ENCODE peak calls at places on chromosomes 16 and 17, in ten cellular contexts. I is stomach, U is bronchial epithelial cell, T is astrocyte of the spinal cord, A is AG04450, K is AG10803, Z is AG04449, H is fibroblast of pulmonary artery, Q is A549, M is cardiac fibroblast. G is an unnamed sample.

GRCh38 chr16:14194706-14195105 is 123.6 kb downstream of the MRTFB start:
- DNase-seq in K (no peak), A (no peak), H (no peak), M (no peak), Q (no peak), U (no peak), I (no peak), Z (no peak), T (no peak), G (no peak)

GRCh38 chr17:78862073-78863023 is 21.7 kb upstream of the USP36 start:
- DNase-seq in T (peak; percentile 99), Z (peak; percentile 90), K (peak; percentile 95), I (peak; percentile 76), U (peak; percentile 76), A (peak; percentile 93), Q (peak; percentile 87), M (peak; percentile 95), H (peak; percentile 95), G (peak; percentile 98)

GRCh38 chr17:80389011-80389995 is 25.7 kb upstream of the ENDOV start:
- DNase-seq in K (no peak), H (no peak), A (no peak), Q (no peak), T (peak; percentile 5), I (no peak), M (no peak), U (no peak), Z (peak; percentile 19), G (peak; percentile 48)

GRCh38 chr17:79562117-79562805 is 48.6 kb downstream of the RBFOX3 start:
- DNase-seq in A (no peak), I (no peak), U (no peak), Q (no peak), K (no peak), M (no peak), T (no peak), H (no peak), Z (no peak), G (no peak)

GRCh38 chr17:7313890-7314718 is 1.1 kb downstream of the GPS2 start:
- DNase-seq in Q (no peak), T (no peak), U (no peak), Z (no peak), I (no peak), H (no peak), A (no peak), M (no peak), K (peak; percentile 20), G (peak; percentile 30)

GRCh38 chr17:16419929-16420271 is 4.5 kb downstream of the TRPV2 start:
- DNase-seq in M (peak; percentile 55), T (peak; percentile 90), I (no peak), A (peak; percentile 50), H (peak; percentile 42), K (peak; percentile 76), U (peak; percentile 53), Z (peak; percentile 41), Q (no peak), G (peak; percentile 90)

GRCh38 chr16:2027024-2028010 is 615 bp downstream of the NHERF2 start:
- DNase-seq in Z (no peak), T (no peak), I (no peak), M (peak; percentile 32), A (no peak), K (peak; percentile 48), H (peak; percentile 38), U (peak; percentile 33), Q (no peak), G (no peak)

GRCh38 chr16:68644715-68645493 is at the start of gene CDH3:
- DNase-seq in H (peak; percentile 16), I (peak; percentile 63), M (no peak), Z (no peak), Q (no peak), A (no peak), K (no peak), U (peak; percentile 83), T (no peak), G (no peak)

GRCh38 chr17:42809250-42809649 is 10.6 kb downstream of the CNTD1 start:
- DNase-seq in I (no peak), A (peak; percentile 82), U (peak; percentile 74), Z (no peak), M (peak; percentile 83), H (peak; percentile 89), T (peak; percentile 66), K (peak; percentile 92), Q (peak; percentile 49), G (peak; percentile 87)

GRCh38 chr17:75673487-75673886 is 6.3 kb downstream of the SAP30BP start:
- DNase-seq in Z (no peak), U (no peak), K (no peak), A (no peak), I (no peak), H (no peak), Q (no peak), M (no peak), T (no peak), G (no peak)

GRCh38 chr16:84098939-84099338 is 17.8 kb downstream of the MBTPS1 start:
- DNase-seq in H (no peak), I (no peak), K (no peak), Q (no peak), A (no peak), M (no peak), T (peak; percentile 38), U (no peak), Z (no peak), G (no peak)

GRCh38 chr16:81522141-81522701 is 77.6 kb downstream of the CMIP start:
- DNase-seq in T (no peak), A (no peak), K (no peak), I (no peak), Q (no peak), H (no peak), M (peak; percentile 25), Z (no peak), U (peak; percentile 42), G (no peak)

GRCh38 chr16:81693467-81694303 is 85.4 kb upstream of the PLCG2 start:
- DNase-seq in M (no peak), K (peak; percentile 42), Q (no peak), I (no peak), T (peak; percentile 41), A (no peak), H (no peak), U (no peak), Z (no peak), G (no peak)

GRCh38 chr17:69560987-69561441 is 146.5 kb downstream of the MAP2K6 start:
- DNase-seq in T (no peak), M (no peak), Z (no peak), K (peak; percentile 15), A (no peak), I (no peak), Q (no peak), H (no peak), U (no peak), G (no peak)

DNA sequence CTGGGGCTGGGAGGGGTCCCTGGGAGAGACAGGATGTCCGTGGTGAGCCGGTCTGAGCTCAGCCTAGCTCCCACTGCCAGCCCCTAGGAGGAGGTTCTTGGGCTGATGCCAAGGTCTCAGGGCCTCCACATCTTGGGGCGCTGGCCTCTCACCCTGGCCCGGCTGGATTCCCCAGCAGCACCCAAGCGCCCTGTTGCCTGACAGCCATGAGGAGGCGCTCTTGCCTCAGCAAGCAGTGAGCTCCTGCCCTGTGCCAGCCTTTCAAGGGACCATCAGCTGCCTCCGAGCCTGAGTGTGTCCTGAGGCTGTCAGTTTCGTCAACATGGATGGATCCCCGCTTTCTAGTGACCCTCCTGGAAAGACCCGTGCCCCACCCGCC is 234.9 kb upstream of the CIBAR2 start:
- DNase-seq in H (peak; percentile 15), Z (no peak), Q (no peak), K (no peak), I (peak; percentile 54), A (no peak), M (no peak), U (peak; percentile 27), T (no peak), G (peak; percentile 46)
- H3K4me3 ChIP-seq in H (no peak overlapping the region), Z (no peak overlapping the region), Q (no peak overlapping the region), K (no peak overlapping the region), I (no peak overlapping the region), A (no peak overlapping the region), M (no peak overlapping the region), U (no peak overlapping the region), T (no peak overlapping the region), G (no peak overlapping the region)

DNA sequence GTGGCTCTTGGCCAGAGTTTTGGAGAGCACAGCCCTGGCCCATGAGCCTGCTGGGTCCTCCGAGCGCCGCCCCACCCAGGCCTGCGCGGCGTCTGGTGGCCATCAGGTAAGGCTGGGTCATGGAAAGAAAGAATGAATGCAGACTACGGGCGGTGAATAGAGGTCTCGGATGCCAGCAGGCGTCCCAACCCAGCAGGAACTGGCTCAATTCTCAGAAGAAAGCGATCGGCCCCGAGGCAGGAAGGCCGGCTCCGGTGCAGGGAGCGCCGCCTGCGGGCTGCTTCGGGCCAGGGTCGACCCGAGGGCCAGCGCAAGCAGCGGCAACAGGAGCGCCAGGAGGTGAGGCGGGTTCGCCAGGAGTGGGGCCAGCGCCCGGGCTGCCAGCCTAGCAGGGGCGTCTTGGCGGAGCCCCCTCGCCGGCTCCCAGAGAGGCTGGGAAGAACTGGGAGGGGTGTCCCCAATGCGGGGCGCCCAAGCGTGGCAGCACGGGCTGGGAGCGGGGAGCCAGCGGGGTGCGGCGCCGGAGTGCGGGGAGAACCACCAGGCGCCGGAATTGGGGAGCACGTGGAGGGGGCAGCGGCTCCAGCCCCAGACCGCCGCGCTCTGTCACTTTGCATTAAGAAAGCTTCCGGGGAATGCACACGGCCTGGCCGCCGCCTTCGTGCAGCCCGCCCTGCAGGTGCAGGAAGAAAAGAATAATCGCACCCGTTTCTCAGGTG is 7.1 kb upstream of the TMC5 start:
- DNase-seq in Z (no peak), Q (peak; percentile 62), M (no peak), U (no peak), H (no peak), K (no peak), T (no peak), I (peak; percentile 75), A (no peak), G (no peak)
- TF ChIP-seq CTCF in Z (no peak), Q (peak; percentile 56), M (no peak), U (peak; percentile 44), H (no peak), K (peak; percentile 6), T (peak; percentile 21), I (no peak), A (no peak), G (no peak)

GRCh38 chr16:87765473-87765775 is 362 bp downstream of the KLHDC4 start:
- DNase-seq in M (no peak), Z (no peak), Q (no peak), A (no peak), T (no peak), U (no peak), K (no peak), H (no peak), I (no peak), G (no peak)
- H3K4me3 ChIP-seq in M (peak overlapping the region; percentile 88), Z (peak overlapping the region; percentile 82), Q (peak overlapping the region; percentile 92), A (peak overlapping the region; percentile 83), T (peak overlapping the region; percentile 69), U (peak overlapping the region; percentile 93), K (peak overlapping the region; percentile 86), H (peak overlapping the region; percentile 84), I (peak overlapping the region; percentile 97), G (peak overlapping the region; percentile 90)

DNA sequence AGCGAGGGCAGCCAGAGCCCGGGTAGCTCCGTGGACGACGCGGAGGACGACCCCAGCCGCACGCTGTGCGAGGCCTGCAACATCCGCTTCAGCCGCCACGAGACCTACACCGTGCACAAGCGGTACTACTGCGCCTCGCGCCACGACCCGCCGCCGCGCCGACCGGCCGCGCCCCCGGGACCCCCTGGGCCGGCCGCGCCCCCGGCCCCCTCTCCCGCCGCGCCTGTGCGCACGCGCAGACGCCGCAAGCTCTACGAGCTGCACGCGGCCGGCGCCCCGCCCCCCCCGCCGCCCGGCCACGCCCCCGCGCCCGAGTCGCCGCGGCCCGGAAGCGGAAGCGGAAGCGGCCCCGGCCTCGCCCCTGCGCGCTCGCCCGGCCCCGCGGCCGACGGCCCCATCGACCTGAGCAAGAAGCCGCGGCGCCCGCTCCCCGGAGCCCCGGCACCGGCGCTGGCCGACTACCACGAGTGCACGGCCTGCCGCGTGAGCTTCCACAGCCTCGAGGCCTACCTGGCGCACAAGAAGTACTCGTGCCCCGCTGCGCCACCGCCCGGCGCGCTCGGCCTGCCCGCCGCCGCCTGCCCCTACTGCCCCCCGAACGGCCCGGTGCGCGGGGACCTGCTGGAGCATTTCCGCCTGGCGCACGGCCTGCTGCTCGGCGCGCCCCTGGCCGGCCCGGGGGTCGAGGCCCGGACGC is 36.1 kb upstream of the ZC3H18 start:
- DNase-seq in A (no peak), K (peak; percentile 54), M (peak; percentile 69), U (peak; percentile 30), Z (no peak), Q (peak; percentile 76), I (peak; percentile 59), T (peak; percentile 38), H (peak; percentile 58), G (peak; percentile 56)
- TF ChIP-seq CTCF in A (no peak), K (no peak), M (no peak), U (peak; percentile 8), Z (no peak), Q (peak; percentile 5), I (no peak), T (no peak), H (no peak), G (no peak)